ENCODE peak calls at places on chromosomes 5 and 9, in seven cellular contexts. H is KBM-7; X is AG08396; W is GOT3; L is activated CD4-positive, alpha-beta T cell treated with anti-CD3 and anti-CD28 coated beads, Interleukin-2, amount 50 U/mL, for 48 hours; C is NCI-H2081; N is NCI-H69. I is an unnamed sample.

GRCh38 chr9:76688471-76689238 is 75.6 kb upstream of the PCA3 start:
- DNase-seq in X (no peak), L (no peak), N (peak), H (no peak), C (no peak), W (no peak), I (no peak)

GRCh38 chr5:165138261-165138660 is 1632.8 kb downstream of the MAT2B start:
- DNase-seq in H (no peak), C (no peak), X (no peak), L (no peak), N (no peak), W (no peak), I (no peak)

GRCh38 chr9:76886318-76886717 is 19.6 kb downstream of the PRUNE2 start:
- DNase-seq in H (no peak), C (no peak), X (no peak), L (no peak), N (no peak), W (no peak), I (no peak)

GRCh38 chr5:170745481-170746061 is 38.0 kb upstream of the GABRP start:
- DNase-seq in X (no peak), N (peak), L (no peak), C (no peak), H (no peak), W (no peak), I (no peak)

GRCh38 chr9:124800306-124801259 is 23.6 kb downstream of the OLFML2A start:
- DNase-seq in W (no peak), L (no peak), X (peak), H (no peak), C (no peak), N (no peak), I (no peak)

GRCh38 chr5:125081101-125081500 is 334.7 kb upstream of the ZNF608 start:
- DNase-seq in L (no peak), H (no peak), C (no peak), N (no peak), X (no peak), W (no peak), I (no peak)

GRCh38 chr9:127903557-127904475 is 4.4 kb upstream of the ST6GALNAC6 start:
- DNase-seq in C (no peak), N (no peak), L (peak), W (no peak), H (peak), X (no peak), I (peak)

GRCh38 chr9:111975709-111976108 is 79.1 kb downstream of the UGCG start:
- DNase-seq in C (peak), W (no peak), L (no peak), H (peak), X (no peak), N (peak), I (no peak)

GRCh38 chr9:100088202-100088601 is 10.6 kb downstream of the ERP44 start:
- DNase-seq in X (no peak), C (no peak), W (no peak), L (no peak), N (no peak), H (no peak), I (no peak)